ENCODE peak calls at places on chromosomes 3 and 15, in five cellular contexts. S is right cardiac atrium; A is CD4-positive, alpha-beta T cell; Q is naive B cell; Y is left ventricle myocardium superior. D is an unnamed sample.

GRCh38 chr3:166013073-166013679 is 176.0 kb upstream of the BCHE start:
- ATAC-seq in S (no peak), A (no peak), Q (no peak), Y (no peak), D (no peak)

GRCh38 chr3:53040361-53040820 is 5.5 kb downstream of the SFMBT1 start:
- ATAC-seq in S (no peak), A (no peak), Q (no peak), Y (no peak), D (no peak)

GRCh38 chr15:98874359-98874758 is 133.2 kb downstream of the PGPEP1L start:
- ATAC-seq in S (no peak), A (no peak), Q (no peak), Y (no peak), D (no peak)

GRCh38 chr15:89905846-89906378 is 6.8 kb downstream of the ARPIN start:
- ATAC-seq in S (no peak), A (no peak), Q (no peak), Y (no peak), D (no peak)

GRCh38 chr15:39181901-39182300 is 399.0 kb upstream of the THBS1 start:
- ATAC-seq in S (no peak), A (no peak), Q (no peak), Y (no peak), D (no peak)

GRCh38 chr3:182244222-182244971 is 532.7 kb downstream of the SOX2 start:
- ATAC-seq in S (no peak), A (no peak), Q (no peak), Y (no peak), D (no peak)

GRCh38 chr15:47523669-47524068 is 193.6 kb upstream of the SEMA6D start:
- ATAC-seq in S (peak; percentile 92), A (no peak), Q (no peak), Y (peak; percentile 97), D (no peak)

GRCh38 chr3:23455084-23455483 is 252.0 kb downstream of the UBE2E2 start:
- ATAC-seq in S (peak; percentile 58), A (no peak), Q (no peak), Y (peak; percentile 71), D (peak; percentile 45)

GRCh38 chr3:188253800-188254452 is 100.0 kb downstream of the LPP start:
- ATAC-seq in S (no peak), A (no peak), Q (no peak), Y (no peak), D (no peak)

D was measured in esophagus mucosa.